ENCODE peak calls at places on chromosomes 1 and 21, in five cellular contexts. One of them, this sample, is unnamed.
A peak's percentile ranks its signal among the peaks of the same experiment; 100 is the strongest.

GRCh38 chr1:183000563-183000962 is 22.7 kb upstream of the LAMC1 start:
- DNase-seq in uterus: no peak
- DNase-seq in neuronal stem cell: no peak
- DNase-seq in IMR-90: no peak
- DNase-seq in CD8-positive, alpha-beta memory T cell: no peak
- DNase-seq in this sample: no peak

GRCh38 chr1:204885288-204885711 is 14.6 kb downstream of the NFASC start:
- DNase-seq in uterus: peak; percentile 39
- DNase-seq in neuronal stem cell: no peak
- DNase-seq in IMR-90: no peak
- DNase-seq in CD8-positive, alpha-beta memory T cell: no peak
- DNase-seq in this sample: no peak

GRCh38 chr1:182762536-182762935 is 27.0 kb upstream of the NPL start:
- DNase-seq in uterus: no peak
- DNase-seq in neuronal stem cell: no peak
- DNase-seq in IMR-90: no peak
- DNase-seq in CD8-positive, alpha-beta memory T cell: no peak
- DNase-seq in this sample: no peak

GRCh38 chr21:44954281-44954771 is 14.5 kb downstream of the SLX9 start:
- DNase-seq in uterus: no peak
- DNase-seq in neuronal stem cell: no peak
- DNase-seq in IMR-90: no peak
- DNase-seq in CD8-positive, alpha-beta memory T cell: no peak
- DNase-seq in this sample: peak; percentile 54

GRCh38 chr1:232627645-232628334 is 2.1 kb downstream of the SIPA1L2 start:
- DNase-seq in uterus: no peak
- DNase-seq in neuronal stem cell: no peak
- DNase-seq in IMR-90: peak; percentile 52
- DNase-seq in CD8-positive, alpha-beta memory T cell: peak; percentile 30
- DNase-seq in this sample: no peak

GRCh38 chr1:147080671-147081394 is 91.4 kb downstream of the PRKAB2 start:
- DNase-seq in uterus: no peak
- DNase-seq in neuronal stem cell: no peak
- DNase-seq in IMR-90: no peak
- DNase-seq in CD8-positive, alpha-beta memory T cell: no peak
- DNase-seq in this sample: no peak

GRCh38 chr21:43975469-43976098 is 36.5 kb upstream of the TRAPPC10 start:
- DNase-seq in uterus: peak; percentile 78
- DNase-seq in neuronal stem cell: peak; percentile 61
- DNase-seq in IMR-90: peak; percentile 48
- DNase-seq in CD8-positive, alpha-beta memory T cell: peak; percentile 78
- DNase-seq in this sample: peak; percentile 93

GRCh38 chr1:115278241-115278640 is 59.8 kb downstream of the NGF start:
- DNase-seq in uterus: no peak
- DNase-seq in neuronal stem cell: no peak
- DNase-seq in IMR-90: no peak
- DNase-seq in CD8-positive, alpha-beta memory T cell: no peak
- DNase-seq in this sample: no peak

GRCh38 chr1:184298321-184299052 is 88.3 kb upstream of the C1orf21 start:
- DNase-seq in uterus: no peak
- DNase-seq in neuronal stem cell: peak; percentile 35
- DNase-seq in IMR-90: no peak
- DNase-seq in CD8-positive, alpha-beta memory T cell: no peak
- DNase-seq in this sample: no peak

DNA sequence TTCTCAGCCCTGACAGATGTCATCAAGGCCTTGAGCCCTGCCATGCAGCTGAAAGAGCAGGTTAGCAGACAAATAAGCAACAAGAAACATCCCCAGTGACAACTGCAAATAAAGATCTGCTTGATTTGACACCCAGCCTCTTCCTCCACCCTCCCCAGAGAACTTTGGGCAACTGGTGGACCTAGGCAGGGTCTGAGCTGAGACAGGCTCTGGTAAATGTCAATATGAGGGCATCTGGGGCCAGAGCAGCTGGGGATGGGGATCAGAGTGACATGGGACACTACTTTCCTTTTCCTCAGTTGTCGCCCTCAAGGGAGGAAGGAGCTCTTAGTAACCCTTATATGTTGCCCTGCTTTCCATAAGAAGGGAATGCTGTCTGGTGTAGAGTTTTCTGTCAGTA is 544.1 kb downstream of the NEGR1 start:
- DNase-seq in uterus: no peak
- DNase-seq in neuronal stem cell: no peak
- DNase-seq in IMR-90: no peak
- DNase-seq in CD8-positive, alpha-beta memory T cell: no peak
- DNase-seq in this sample: no peak
- H3K4me1 ChIP-seq in uterus: no peaks in the 10 kb centered on the region
- H3K4me1 ChIP-seq in neuronal stem cell: no peaks in the 10 kb centered on the region
- H3K4me1 ChIP-seq in IMR-90: no peaks in the 10 kb centered on the region
- H3K4me1 ChIP-seq in CD8-positive, alpha-beta memory T cell: no peaks in the 10 kb centered on the region
- H3K4me1 ChIP-seq in this sample: no peaks in the 10 kb centered on the region

GRCh38 chr1:54064244-54064643 is 10.8 kb downstream of the TCEANC2 start:
- DNase-seq in uterus: no peak
- DNase-seq in neuronal stem cell: no peak
- DNase-seq in IMR-90: no peak
- DNase-seq in CD8-positive, alpha-beta memory T cell: no peak
- DNase-seq in this sample: no peak
- H3K4me1 ChIP-seq in uterus: no peaks in the 10 kb centered on the region
- H3K4me1 ChIP-seq in neuronal stem cell: no peaks in the 10 kb centered on the region
- H3K4me1 ChIP-seq in IMR-90: no peaks in the 10 kb centered on the region
- H3K4me1 ChIP-seq in CD8-positive, alpha-beta memory T cell: no peaks in the 10 kb centered on the region
- H3K4me1 ChIP-seq in this sample: no peaks in the 10 kb centered on the region

GRCh38 chr21:34979383-34979782 is 69.7 kb downstream of the RUNX1 start:
- DNase-seq in uterus: no peak
- DNase-seq in neuronal stem cell: no peak
- DNase-seq in IMR-90: no peak
- DNase-seq in CD8-positive, alpha-beta memory T cell: no peak
- DNase-seq in this sample: no peak

GRCh38 chr21:34983680-34984086 is 65.4 kb downstream of the RUNX1 start:
- DNase-seq in uterus: no peak
- DNase-seq in neuronal stem cell: no peak
- DNase-seq in IMR-90: peak; percentile 63
- DNase-seq in CD8-positive, alpha-beta memory T cell: peak; percentile 37
- DNase-seq in this sample: no peak

GRCh38 chr21:34980423-34981115 is 68.5 kb downstream of the RUNX1 start:
- DNase-seq in uterus: no peak
- DNase-seq in neuronal stem cell: no peak
- DNase-seq in IMR-90: no peak
- DNase-seq in CD8-positive, alpha-beta memory T cell: no peak
- DNase-seq in this sample: no peak

GRCh38 chr21:34984356-34984755 is 64.7 kb downstream of the RUNX1 start:
- DNase-seq in uterus: no peak
- DNase-seq in neuronal stem cell: no peak
- DNase-seq in IMR-90: no peak
- DNase-seq in CD8-positive, alpha-beta memory T cell: no peak
- DNase-seq in this sample: no peak

GRCh38 chr21:34981793-34982192 is 67.3 kb downstream of the RUNX1 start:
- DNase-seq in uterus: no peak
- DNase-seq in neuronal stem cell: no peak
- DNase-seq in IMR-90: no peak
- DNase-seq in CD8-positive, alpha-beta memory T cell: no peak
- DNase-seq in this sample: no peak
- H3K4me1 ChIP-seq in uterus: no peaks in the 10 kb centered on the region
- H3K4me1 ChIP-seq in neuronal stem cell: no peaks in the 10 kb centered on the region
- H3K4me1 ChIP-seq in IMR-90: peaks cover 8% of the 10 kb centered on the region
- H3K4me1 ChIP-seq in CD8-positive, alpha-beta memory T cell: peaks cover 69% of the 10 kb centered on the region
- H3K4me1 ChIP-seq in this sample: peaks cover 14% of the 10 kb centered on the region

GRCh38 chr1:51623450-51623849 is 6.6 kb downstream of the OSBPL9 start:
- DNase-seq in uterus: no peak
- DNase-seq in neuronal stem cell: no peak
- DNase-seq in IMR-90: no peak
- DNase-seq in CD8-positive, alpha-beta memory T cell: no peak
- DNase-seq in this sample: no peak
- H3K4me1 ChIP-seq in uterus: peaks cover 10% of the 10 kb centered on the region
- H3K4me1 ChIP-seq in neuronal stem cell: peaks cover 2% of the 10 kb centered on the region
- H3K4me1 ChIP-seq in IMR-90: peaks cover 9% of the 10 kb centered on the region
- H3K4me1 ChIP-seq in CD8-positive, alpha-beta memory T cell: peaks cover 3% of the 10 kb centered on the region
- H3K4me1 ChIP-seq in this sample: peaks cover 55% of the 10 kb centered on the region

DNA sequence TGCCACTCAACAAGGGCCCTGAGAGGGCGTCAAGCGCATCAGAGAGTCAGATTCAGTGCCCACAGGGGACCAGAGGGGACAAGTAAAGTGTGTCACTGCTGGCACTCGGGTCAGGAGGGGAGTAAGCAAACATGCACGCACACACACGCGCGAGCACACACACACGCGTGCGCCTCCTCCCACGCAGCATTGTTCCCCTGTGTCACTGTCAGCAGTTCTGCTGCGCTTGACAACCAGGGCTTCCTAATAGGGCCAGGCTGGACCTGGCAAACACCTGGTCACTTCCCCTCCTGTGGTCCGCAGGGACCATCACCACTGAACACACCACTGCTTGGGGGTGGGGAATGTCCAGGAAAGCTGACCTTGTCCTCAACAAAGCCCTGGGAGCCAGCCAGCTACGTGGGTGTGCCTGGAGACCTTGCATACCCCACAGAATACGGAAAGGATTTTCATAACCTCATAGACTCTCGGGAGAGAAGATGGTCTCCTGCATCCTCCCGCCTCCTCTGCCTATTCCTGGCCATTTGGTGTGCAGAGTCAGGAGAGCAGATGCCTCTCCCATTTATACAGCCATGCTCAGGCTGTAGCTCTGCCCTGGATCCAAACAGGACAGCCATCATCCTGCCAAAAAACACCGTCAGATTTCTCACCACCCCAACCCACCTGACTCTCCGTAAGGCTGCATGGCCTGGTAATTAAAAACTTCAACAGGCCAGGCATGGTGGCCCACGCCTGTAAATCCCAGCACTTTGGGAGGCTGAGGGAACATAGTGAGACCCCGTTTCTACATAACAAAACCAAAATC is 73.2 kb downstream of the SSBP3 start:
- DNase-seq in uterus: no peak
- DNase-seq in neuronal stem cell: no peak
- DNase-seq in IMR-90: no peak
- DNase-seq in CD8-positive, alpha-beta memory T cell: no peak
- DNase-seq in this sample: no peak
- H3K4me1 ChIP-seq in uterus: peaks cover 18% of the 10 kb centered on the region
- H3K4me1 ChIP-seq in neuronal stem cell: peaks cover 75% of the 10 kb centered on the region
- H3K4me1 ChIP-seq in IMR-90: peaks cover 55% of the 10 kb centered on the region
- H3K4me1 ChIP-seq in CD8-positive, alpha-beta memory T cell: peaks cover 22% of the 10 kb centered on the region
- H3K4me1 ChIP-seq in this sample: peaks cover 68% of the 10 kb centered on the region

DNA sequence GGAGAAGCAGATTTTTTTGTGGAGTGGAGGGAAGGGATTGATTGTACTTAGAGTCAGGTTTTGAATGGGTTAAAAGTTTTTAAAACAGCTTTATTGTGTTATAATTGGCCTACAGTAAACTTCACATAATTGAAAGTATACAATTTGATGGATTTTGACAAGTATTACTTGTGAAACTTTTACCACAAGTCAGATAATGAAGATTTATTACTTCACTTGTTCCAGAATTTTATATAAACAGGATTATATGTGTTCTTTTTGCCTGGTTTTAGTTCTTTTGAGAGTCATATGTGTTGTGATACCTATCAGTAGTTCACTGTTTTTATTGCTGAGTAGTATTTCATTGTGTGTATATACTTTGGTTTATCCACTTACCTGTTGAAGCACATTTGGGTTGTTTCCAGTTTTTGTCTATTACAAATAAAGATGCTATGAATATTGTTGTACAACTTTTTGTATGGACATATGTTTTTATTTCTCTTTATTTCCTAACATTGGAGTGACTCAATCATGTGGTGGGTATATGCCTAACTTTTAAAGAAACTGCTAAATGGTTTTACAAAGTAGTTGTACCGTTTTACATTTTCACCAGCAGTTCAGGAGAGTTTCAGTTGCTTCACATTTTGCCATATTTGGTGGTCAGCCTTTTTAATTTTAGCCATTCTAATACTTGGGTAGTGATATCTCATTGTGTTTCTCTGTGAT is 71.0 kb downstream of the DYRK1A start:
- DNase-seq in uterus: no peak
- DNase-seq in neuronal stem cell: no peak
- DNase-seq in IMR-90: no peak
- DNase-seq in CD8-positive, alpha-beta memory T cell: no peak
- DNase-seq in this sample: no peak
- H3K4me1 ChIP-seq in uterus: peaks cover 27% of the 10 kb centered on the region
- H3K4me1 ChIP-seq in neuronal stem cell: peaks cover 7% of the 10 kb centered on the region
- H3K4me1 ChIP-seq in IMR-90: no peaks in the 10 kb centered on the region
- H3K4me1 ChIP-seq in CD8-positive, alpha-beta memory T cell: peaks cover 69% of the 10 kb centered on the region
- H3K4me1 ChIP-seq in this sample: peaks cover 46% of the 10 kb centered on the region

GRCh38 chr1:228083871-228084278 is 1.4 kb downstream of the ARF1 start:
- DNase-seq in uterus: no peak
- DNase-seq in neuronal stem cell: no peak
- DNase-seq in IMR-90: peak; percentile 22
- DNase-seq in CD8-positive, alpha-beta memory T cell: no peak
- DNase-seq in this sample: peak; percentile 59
- H3K4me1 ChIP-seq in uterus: peaks cover 15% of the 10 kb centered on the region
- H3K4me1 ChIP-seq in neuronal stem cell: peaks cover 21% of the 10 kb centered on the region
- H3K4me1 ChIP-seq in IMR-90: peaks cover 27% of the 10 kb centered on the region
- H3K4me1 ChIP-seq in CD8-positive, alpha-beta memory T cell: peaks cover 61% of the 10 kb centered on the region
- H3K4me1 ChIP-seq in this sample: peaks cover 57% of the 10 kb centered on the region

DNA sequence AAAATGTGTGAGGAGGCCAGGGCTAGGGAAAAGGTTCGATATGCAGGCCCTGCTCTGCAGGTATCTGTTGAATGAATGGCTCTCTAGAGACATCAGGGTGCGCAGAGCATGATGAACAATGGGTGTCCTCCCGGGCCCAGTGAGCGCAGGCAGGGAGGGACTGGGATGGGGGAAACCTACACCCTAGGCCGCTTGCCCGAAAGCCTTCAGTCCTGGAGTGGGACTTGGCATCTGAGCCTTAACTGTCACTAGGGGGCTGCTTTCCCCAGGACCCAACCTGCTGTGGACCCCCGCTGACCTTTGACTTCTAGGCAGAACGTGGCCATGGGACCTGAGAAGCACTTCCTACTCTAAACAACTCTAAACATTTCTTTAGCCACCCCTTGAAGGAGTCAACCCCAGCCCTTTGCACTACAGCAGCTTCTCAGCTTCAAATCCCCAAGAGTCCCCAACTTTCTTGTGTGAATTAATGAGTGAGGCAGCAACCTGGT is 444 bp upstream of the MAP3K6 start:
- DNase-seq in uterus: no peak
- DNase-seq in neuronal stem cell: no peak
- DNase-seq in IMR-90: no peak
- DNase-seq in CD8-positive, alpha-beta memory T cell: no peak
- DNase-seq in this sample: no peak
- H3K4me1 ChIP-seq in uterus: peaks cover 10% of the 10 kb centered on the region
- H3K4me1 ChIP-seq in neuronal stem cell: peaks cover 18% of the 10 kb centered on the region
- H3K4me1 ChIP-seq in IMR-90: peaks cover 11% of the 10 kb centered on the region
- H3K4me1 ChIP-seq in CD8-positive, alpha-beta memory T cell: peaks cover 19% of the 10 kb centered on the region
- H3K4me1 ChIP-seq in this sample: peaks cover 23% of the 10 kb centered on the region

GRCh38 chr1:44806025-44806703 is 987 bp downstream of the DYNLT4 start:
- DNase-seq in uterus: no peak
- DNase-seq in neuronal stem cell: no peak
- DNase-seq in IMR-90: no peak
- DNase-seq in CD8-positive, alpha-beta memory T cell: peak; percentile 38
- DNase-seq in this sample: peak; percentile 34
- H3K4me1 ChIP-seq in uterus: peaks cover 21% of the 10 kb centered on the region
- H3K4me1 ChIP-seq in neuronal stem cell: peaks cover 45% of the 10 kb centered on the region
- H3K4me1 ChIP-seq in IMR-90: peaks cover 50% of the 10 kb centered on the region
- H3K4me1 ChIP-seq in CD8-positive, alpha-beta memory T cell: peaks cover 72% of the 10 kb centered on the region
- H3K4me1 ChIP-seq in this sample: peaks cover 95% of the 10 kb centered on the region

This sample was measured in left lung.